ENCODE peak calls at places on chromosomes 13 and 19, in seven cellular contexts. One of them, this sample, is unnamed.

GRCh38 chr13:76505437-76505836 is 380.8 kb downstream of the KCTD12 start:
- DNase-seq in body of pancreas: no peak
- DNase-seq in dorsolateral prefrontal cortex: no peak
- DNase-seq in heart left ventricle: no peak
- DNase-seq in PC-3: no peak
- DNase-seq in prostate gland: no peak
- DNase-seq in coronary artery: no peak
- DNase-seq in this sample: no peak

GRCh38 chr19:44735011-44735410 is 13.5 kb upstream of the BCL3 start:
- DNase-seq in body of pancreas: no peak
- DNase-seq in dorsolateral prefrontal cortex: no peak
- DNase-seq in heart left ventricle: no peak
- DNase-seq in PC-3: peak; percentile 58
- DNase-seq in prostate gland: no peak
- DNase-seq in coronary artery: no peak
- DNase-seq in this sample: no peak

GRCh38 chr13:35765387-35765786 is 288.9 kb upstream of the MAB21L1 start:
- DNase-seq in body of pancreas: no peak
- DNase-seq in dorsolateral prefrontal cortex: no peak
- DNase-seq in heart left ventricle: no peak
- DNase-seq in PC-3: no peak
- DNase-seq in prostate gland: no peak
- DNase-seq in coronary artery: no peak
- DNase-seq in this sample: no peak

GRCh38 chr13:98157188-98157587 is 14.3 kb downstream of the FARP1 start:
- DNase-seq in body of pancreas: no peak
- DNase-seq in dorsolateral prefrontal cortex: no peak
- DNase-seq in heart left ventricle: no peak
- DNase-seq in PC-3: no peak
- DNase-seq in prostate gland: no peak
- DNase-seq in coronary artery: no peak
- DNase-seq in this sample: no peak

GRCh38 chr19:51292971-51293370 is 18.5 kb upstream of the IGLON5 start:
- DNase-seq in body of pancreas: no peak
- DNase-seq in dorsolateral prefrontal cortex: no peak
- DNase-seq in heart left ventricle: no peak
- DNase-seq in PC-3: no peak
- DNase-seq in prostate gland: no peak
- DNase-seq in coronary artery: no peak
- DNase-seq in this sample: no peak

GRCh38 chr19:18456974-18457373 is 19.0 kb upstream of the ISYNA1 start:
- DNase-seq in body of pancreas: no peak
- DNase-seq in dorsolateral prefrontal cortex: peak; percentile 63
- DNase-seq in heart left ventricle: no peak
- DNase-seq in PC-3: no peak
- DNase-seq in prostate gland: no peak
- DNase-seq in coronary artery: no peak
- DNase-seq in this sample: no peak

GRCh38 chr13:24247016-24247415 is 62.4 kb upstream of the C1QTNF9 start:
- DNase-seq in body of pancreas: no peak
- DNase-seq in dorsolateral prefrontal cortex: no peak
- DNase-seq in heart left ventricle: no peak
- DNase-seq in PC-3: no peak
- DNase-seq in prostate gland: no peak
- DNase-seq in coronary artery: no peak
- DNase-seq in this sample: no peak

GRCh38 chr19:6769006-6769637 is 1.9 kb upstream of the SH2D3A start:
- DNase-seq in body of pancreas: peak; percentile 26
- DNase-seq in dorsolateral prefrontal cortex: no peak
- DNase-seq in heart left ventricle: no peak
- DNase-seq in PC-3: peak; percentile 38
- DNase-seq in prostate gland: no peak
- DNase-seq in coronary artery: no peak
- DNase-seq in this sample: no peak

GRCh38 chr13:60363288-60363687 is 33.7 kb upstream of the TDRD3 start:
- DNase-seq in body of pancreas: no peak
- DNase-seq in dorsolateral prefrontal cortex: no peak
- DNase-seq in heart left ventricle: no peak
- DNase-seq in PC-3: no peak
- DNase-seq in prostate gland: no peak
- DNase-seq in coronary artery: no peak
- DNase-seq in this sample: no peak

GRCh38 chr13:113123226-113124150 is 889 bp downstream of the F10 start:
- DNase-seq in body of pancreas: no peak
- DNase-seq in dorsolateral prefrontal cortex: no peak
- DNase-seq in heart left ventricle: no peak
- DNase-seq in PC-3: no peak
- DNase-seq in prostate gland: no peak
- DNase-seq in coronary artery: peak; percentile 58
- DNase-seq in this sample: no peak

GRCh38 chr19:22601906-22602630 is 32.1 kb upstream of the ZNF492 start:
- DNase-seq in body of pancreas: no peak
- DNase-seq in dorsolateral prefrontal cortex: no peak
- DNase-seq in heart left ventricle: no peak
- DNase-seq in PC-3: no peak
- DNase-seq in prostate gland: no peak
- DNase-seq in coronary artery: no peak
- DNase-seq in this sample: peak; percentile 19

GRCh38 chr13:30133554-30133912 is 173.8 kb downstream of the KATNAL1 start:
- DNase-seq in body of pancreas: no peak
- DNase-seq in dorsolateral prefrontal cortex: no peak
- DNase-seq in heart left ventricle: no peak
- DNase-seq in PC-3: no peak
- DNase-seq in prostate gland: no peak
- DNase-seq in coronary artery: no peak
- DNase-seq in this sample: no peak

GRCh38 chr13:36174923-36175322 is 39.4 kb downstream of the SOHLH2 start:
- DNase-seq in body of pancreas: no peak
- DNase-seq in dorsolateral prefrontal cortex: no peak
- DNase-seq in heart left ventricle: no peak
- DNase-seq in PC-3: no peak
- DNase-seq in prostate gland: no peak
- DNase-seq in coronary artery: no peak
- DNase-seq in this sample: no peak

GRCh38 chr19:11534538-11534937 is 4.1 kb upstream of the CNN1 start:
- DNase-seq in body of pancreas: no peak
- DNase-seq in dorsolateral prefrontal cortex: no peak
- DNase-seq in heart left ventricle: no peak
- DNase-seq in PC-3: no peak
- DNase-seq in prostate gland: no peak
- DNase-seq in coronary artery: no peak
- DNase-seq in this sample: no peak

GRCh38 chr19:11538232-11539036 is at the start of gene CNN1:
- DNase-seq in body of pancreas: no peak
- DNase-seq in dorsolateral prefrontal cortex: no peak
- DNase-seq in heart left ventricle: peak; percentile 68
- DNase-seq in PC-3: no peak
- DNase-seq in prostate gland: no peak
- DNase-seq in coronary artery: peak; percentile 96
- DNase-seq in this sample: no peak

GRCh38 chr19:11540642-11541041 is 2.0 kb downstream of the CNN1 start:
- DNase-seq in body of pancreas: no peak
- DNase-seq in dorsolateral prefrontal cortex: no peak
- DNase-seq in heart left ventricle: no peak
- DNase-seq in PC-3: no peak
- DNase-seq in prostate gland: no peak
- DNase-seq in coronary artery: no peak
- DNase-seq in this sample: no peak

GRCh38 chr19:11539495-11540365 is 1.1 kb downstream of the CNN1 start:
- DNase-seq in body of pancreas: no peak
- DNase-seq in dorsolateral prefrontal cortex: no peak
- DNase-seq in heart left ventricle: peak; percentile 58
- DNase-seq in PC-3: no peak
- DNase-seq in prostate gland: no peak
- DNase-seq in coronary artery: no peak
- DNase-seq in this sample: no peak

DNA sequence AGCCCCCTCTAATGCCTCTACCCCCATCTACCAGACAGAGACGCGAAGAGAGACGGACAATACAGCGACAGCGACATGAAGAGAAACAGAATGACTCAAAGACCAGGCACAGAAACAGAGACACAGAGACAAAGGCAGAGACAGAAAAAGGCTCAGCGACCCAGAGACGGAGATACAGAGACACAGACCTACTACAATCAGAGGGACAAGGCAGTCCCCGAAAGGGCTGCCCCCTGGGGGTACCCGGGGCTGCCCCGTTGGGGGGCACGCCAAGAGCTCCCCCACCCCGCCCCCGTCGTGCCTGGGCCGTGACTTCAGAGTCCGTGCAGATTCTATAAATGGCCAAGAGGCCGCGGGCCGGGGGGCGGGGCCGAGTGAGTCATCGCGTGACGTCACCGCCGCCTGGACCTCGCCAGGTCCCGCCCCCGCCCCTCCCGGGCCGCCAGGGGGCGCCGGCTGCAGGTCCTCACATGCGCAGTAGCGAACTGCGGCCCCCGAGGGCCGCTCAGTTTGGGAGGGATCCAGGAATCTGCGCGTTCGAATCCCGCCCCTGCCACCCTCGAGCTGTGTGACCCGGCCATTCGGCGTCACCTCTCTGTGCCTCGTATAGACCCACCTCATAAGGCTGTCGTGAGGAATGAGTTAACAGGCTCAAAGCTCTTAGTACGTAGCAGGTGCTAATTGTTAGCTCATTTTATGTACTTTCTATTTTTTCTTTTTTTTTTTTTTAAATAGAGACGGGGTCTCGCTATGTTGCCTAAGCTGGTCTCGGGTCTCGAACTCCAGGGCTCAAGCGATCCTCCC is 2.7 kb upstream of the CNN1 start:
- DNase-seq in body of pancreas: peak; percentile 96
- DNase-seq in dorsolateral prefrontal cortex: peak; percentile 88
- DNase-seq in heart left ventricle: peak; percentile 92
- DNase-seq in PC-3: peak; percentile 93
- DNase-seq in prostate gland: peak; percentile 73
- DNase-seq in coronary artery: peak; percentile 94
- DNase-seq in this sample: peak; percentile 85
- H3K4me3 ChIP-seq in body of pancreas: no peak overlapping the region
- H3K4me3 ChIP-seq in dorsolateral prefrontal cortex: peak overlapping the region; percentile 54
- H3K4me3 ChIP-seq in heart left ventricle: peak overlapping the region; percentile 54
- H3K4me3 ChIP-seq in PC-3: peak overlapping the region; percentile 52
- H3K4me3 ChIP-seq in prostate gland: peak overlapping the region; percentile 10
- H3K4me3 ChIP-seq in coronary artery: peak overlapping the region; percentile 67
- H3K4me3 ChIP-seq in this sample: no peak overlapping the region

DNA sequence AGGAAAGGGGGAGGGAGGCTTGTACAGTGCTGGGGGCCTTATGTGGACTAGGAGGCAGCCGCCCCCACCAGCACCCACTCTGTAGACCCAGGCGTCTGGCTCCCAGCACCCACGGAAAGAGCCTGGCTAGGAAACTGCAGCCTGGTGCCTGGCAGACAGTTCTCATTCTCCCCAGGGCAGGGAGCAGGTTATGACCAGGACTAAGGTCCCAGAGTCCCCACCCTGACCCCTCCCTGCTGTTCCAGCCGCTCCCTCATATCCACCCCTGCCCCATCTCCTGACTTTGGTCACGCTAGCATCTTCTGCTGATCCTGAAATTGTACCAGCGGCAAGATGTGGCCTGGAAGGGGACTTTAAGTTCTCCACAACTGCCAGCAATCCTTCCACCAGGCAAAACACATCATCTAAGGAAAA is at the start of gene FXYD3:
- DNase-seq in body of pancreas: no peak
- DNase-seq in dorsolateral prefrontal cortex: no peak
- DNase-seq in heart left ventricle: no peak
- DNase-seq in PC-3: peak; percentile 34
- DNase-seq in prostate gland: no peak
- DNase-seq in coronary artery: no peak
- DNase-seq in this sample: no peak
- H3K27ac ChIP-seq in body of pancreas: peak within 1 kb of the TSS; percentile 68
- H3K27ac ChIP-seq in dorsolateral prefrontal cortex: peak within 1 kb of the TSS; percentile 94
- H3K27ac ChIP-seq in heart left ventricle: no peak within 1 kb of the TSS
- H3K27ac ChIP-seq in PC-3: peak within 1 kb of the TSS; percentile 92
- H3K27ac ChIP-seq in prostate gland: peak within 1 kb of the TSS; percentile 88
- H3K27ac ChIP-seq in coronary artery: peak within 1 kb of the TSS; percentile 54
- H3K27ac ChIP-seq in this sample: no peak within 1 kb of the TSS

GRCh38 chr13:32031815-32032345 is 306 bp downstream of the FRY start:
- DNase-seq in body of pancreas: no peak
- DNase-seq in dorsolateral prefrontal cortex: no peak
- DNase-seq in heart left ventricle: no peak
- DNase-seq in PC-3: no peak
- DNase-seq in prostate gland: no peak
- DNase-seq in coronary artery: no peak
- DNase-seq in this sample: no peak

GRCh38 chr13:32033744-32034143 is 2.2 kb downstream of the FRY start:
- DNase-seq in body of pancreas: no peak
- DNase-seq in dorsolateral prefrontal cortex: no peak
- DNase-seq in heart left ventricle: no peak
- DNase-seq in PC-3: no peak
- DNase-seq in prostate gland: no peak
- DNase-seq in coronary artery: no peak
- DNase-seq in this sample: no peak

GRCh38 chr13:32032780-32033179 is 1.2 kb downstream of the FRY start:
- DNase-seq in body of pancreas: no peak
- DNase-seq in dorsolateral prefrontal cortex: no peak
- DNase-seq in heart left ventricle: no peak
- DNase-seq in PC-3: no peak
- DNase-seq in prostate gland: no peak
- DNase-seq in coronary artery: no peak
- DNase-seq in this sample: no peak

GRCh38 chr13:32029684-32030083 is 1.9 kb upstream of the FRY start:
- DNase-seq in body of pancreas: no peak
- DNase-seq in dorsolateral prefrontal cortex: no peak
- DNase-seq in heart left ventricle: no peak
- DNase-seq in PC-3: no peak
- DNase-seq in prostate gland: no peak
- DNase-seq in coronary artery: no peak
- DNase-seq in this sample: no peak

DNA sequence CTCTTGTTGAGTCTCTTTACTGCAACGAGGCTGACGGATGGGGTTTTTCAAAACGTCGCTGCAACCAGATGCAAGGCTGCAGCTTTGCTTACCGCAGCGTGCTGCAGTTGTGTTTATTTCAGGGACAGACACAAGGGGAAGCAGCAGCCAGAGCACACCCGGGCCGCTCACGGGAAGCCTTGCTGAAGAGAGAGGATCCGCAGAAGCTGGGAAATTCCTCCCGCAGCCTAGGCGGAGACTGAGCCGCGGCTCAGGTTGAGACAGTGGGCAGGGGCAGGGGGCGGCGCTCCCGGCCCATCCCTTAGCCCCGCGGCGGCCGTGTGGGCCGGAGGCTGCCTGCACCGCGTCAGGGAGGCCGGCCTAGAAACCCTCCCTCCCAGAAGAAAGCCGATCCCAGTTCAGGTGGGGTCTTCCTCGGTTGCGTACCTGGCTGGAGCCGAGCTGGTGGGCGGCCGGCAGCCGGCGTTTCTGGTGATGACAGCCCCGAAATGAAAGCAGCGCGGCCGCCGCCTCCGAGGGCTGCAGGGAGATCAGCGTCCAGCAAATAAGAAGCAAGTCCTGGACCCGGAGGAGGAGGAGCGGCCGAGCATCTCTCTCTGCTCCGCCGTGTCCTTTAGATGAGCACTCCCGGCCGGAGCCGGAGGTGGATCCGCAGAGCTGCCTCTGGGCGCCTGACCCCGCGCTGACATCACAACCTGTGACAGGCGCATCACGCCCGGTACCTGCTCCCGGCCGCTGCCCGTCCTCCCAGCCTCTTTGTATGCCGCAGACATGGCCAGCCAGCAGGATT is at the start of gene FRY:
- DNase-seq in body of pancreas: peak; percentile 69
- DNase-seq in dorsolateral prefrontal cortex: peak; percentile 76
- DNase-seq in heart left ventricle: peak; percentile 74
- DNase-seq in PC-3: peak; percentile 62
- DNase-seq in prostate gland: peak; percentile 56
- DNase-seq in coronary artery: peak; percentile 84
- DNase-seq in this sample: peak; percentile 51
- TF ChIP-seq CTCF in body of pancreas: no peak
- TF ChIP-seq CTCF in dorsolateral prefrontal cortex: no peak
- TF ChIP-seq CTCF in heart left ventricle: peak; percentile 13
- TF ChIP-seq CTCF in PC-3: no peak
- TF ChIP-seq CTCF in prostate gland: no peak
- TF ChIP-seq CTCF in coronary artery: no peak
- TF ChIP-seq CTCF in this sample: no peak

GRCh38 chr13:22926176-22927007 is 254.4 kb upstream of the SGCG start:
- DNase-seq in body of pancreas: peak; percentile 20
- DNase-seq in dorsolateral prefrontal cortex: peak; percentile 24
- DNase-seq in heart left ventricle: peak; percentile 60
- DNase-seq in PC-3: no peak
- DNase-seq in prostate gland: peak; percentile 36
- DNase-seq in coronary artery: no peak
- DNase-seq in this sample: peak; percentile 79
- H3K4me3 ChIP-seq in body of pancreas: no peak overlapping the region
- H3K4me3 ChIP-seq in dorsolateral prefrontal cortex: peak overlapping the region; percentile 42
- H3K4me3 ChIP-seq in heart left ventricle: peak overlapping the region; percentile 53
- H3K4me3 ChIP-seq in PC-3: no peak overlapping the region
- H3K4me3 ChIP-seq in prostate gland: peak overlapping the region; percentile 28
- H3K4me3 ChIP-seq in coronary artery: peak overlapping the region; percentile 70
- H3K4me3 ChIP-seq in this sample: peak overlapping the region; percentile 14